ENCODE peak calls at places on chromosomes 6 and 20, in seven cellular contexts. Y, M, R, T, O, N and G are unnamed samples.

GRCh38 chr6:5501837-5502236 is 240.5 kb downstream of the FARS2 start:
- DNase-seq in Y (no peak), M (no peak), R (no peak), T (no peak), O (no peak), N (no peak), G (no peak)

GRCh38 chr20:49754596-49754995 is 40.9 kb upstream of the B4GALT5 start:
- DNase-seq in Y (no peak), M (no peak), R (no peak), T (no peak), O (no peak), N (no peak), G (no peak)

GRCh38 chr6:43263314-43264178 is 20.3 kb downstream of the TTBK1 start:
- DNase-seq in Y (peak), M (peak), R (peak), T (peak), O (peak), N (peak), G (peak)

GRCh38 chr6:128252293-128253176 is 267.9 kb downstream of the PTPRK start:
- DNase-seq in Y (no peak), M (no peak), R (no peak), T (no peak), O (no peak), N (no peak), G (no peak)

GRCh38 chr6:2441881-2442475 is 196.6 kb upstream of the GMDS start:
- DNase-seq in Y (no peak), M (peak), R (no peak), T (no peak), O (no peak), N (no peak), G (no peak)

GRCh38 chr20:32236819-32237218 is 29.1 kb downstream of the POFUT1 start:
- DNase-seq in Y (no peak), M (no peak), R (no peak), T (no peak), O (no peak), N (no peak), G (no peak)

GRCh38 chr20:32285621-32286334 is 8.3 kb downstream of the KIF3B start:
- DNase-seq in Y (no peak), M (no peak), R (no peak), T (no peak), O (no peak), N (peak), G (peak)

GRCh38 chr20:18197382-18198070 is 59.9 kb downstream of the KAT14 start:
- DNase-seq in Y (peak), M (no peak), R (no peak), T (no peak), O (no peak), N (no peak), G (no peak)

GRCh38 chr20:50260480-50261221 is 70.0 kb downstream of the CEBPB start:
- DNase-seq in Y (no peak), M (no peak), R (no peak), T (no peak), O (no peak), N (no peak), G (no peak)

GRCh38 chr6:144334150-144334708 is 49.1 kb downstream of the UTRN start:
- DNase-seq in Y (no peak), M (no peak), R (peak), T (no peak), O (peak), N (peak), G (no peak)

GRCh38 chr6:158374020-158374419 is 61.8 kb downstream of the TULP4 start:
- DNase-seq in Y (no peak), M (no peak), R (no peak), T (no peak), O (no peak), N (no peak), G (no peak)

GRCh38 chr20:9025643-9026042 is 43.2 kb upstream of the PLCB4 start:
- DNase-seq in Y (no peak), M (peak), R (no peak), T (no peak), O (no peak), N (no peak), G (peak)

GRCh38 chr6:149499066-149499465 is 14.3 kb upstream of the ZC3H12D start:
- DNase-seq in Y (no peak), M (no peak), R (no peak), T (peak), O (no peak), N (no peak), G (peak)

GRCh38 chr6:25698631-25699030 is 46.6 kb downstream of the SCGN start:
- DNase-seq in Y (no peak), M (no peak), R (no peak), T (no peak), O (no peak), N (no peak), G (no peak)

GRCh38 chr20:60255426-60255825 is 297.2 kb downstream of the CDH26 start:
- DNase-seq in Y (no peak), M (no peak), R (no peak), T (no peak), O (no peak), N (no peak), G (no peak)

GRCh38 chr6:157861814-157862213 is 38.8 kb downstream of the SNX9 start:
- DNase-seq in Y (peak), M (no peak), R (no peak), T (no peak), O (no peak), N (no peak), G (peak)

GRCh38 chr6:109610555-109610954 is 80.4 kb downstream of the AK9 start:
- DNase-seq in Y (no peak), M (no peak), R (no peak), T (no peak), O (no peak), N (no peak), G (peak)

GRCh38 chr20:46709459-46710148 is at the start of gene SLC2A10:
- DNase-seq in Y (peak), M (no peak), R (no peak), T (no peak), O (no peak), N (no peak), G (peak)

GRCh38 chr6:41200296-41200900 is 551 bp downstream of the TREML2 start:
- DNase-seq in Y (peak), M (no peak), R (peak), T (no peak), O (no peak), N (peak), G (peak)

GRCh38 chr6:85506441-85507093 is 56.7 kb downstream of the NT5E start:
- DNase-seq in Y (no peak), M (no peak), R (no peak), T (no peak), O (no peak), N (no peak), G (no peak)

GRCh38 chr6:41439524-41440418 is 104.4 kb downstream of the NCR2 start:
- DNase-seq in Y (no peak), M (no peak), R (no peak), T (no peak), O (no peak), N (no peak), G (no peak)

GRCh38 chr6:158784505-158784904 is 34.7 kb downstream of the EZR start:
- DNase-seq in Y (peak), M (peak), R (no peak), T (no peak), O (peak), N (no peak), G (no peak)

GRCh38 chr6:166589786-166590574 is 3.5 kb upstream of the RAMACL start:
- DNase-seq in Y (no peak), M (no peak), R (no peak), T (no peak), O (no peak), N (no peak), G (no peak)

GRCh38 chr6:161943561-161943960 is 669.7 kb upstream of the AGPAT4 start:
- DNase-seq in Y (no peak), M (no peak), R (no peak), T (no peak), O (no peak), N (no peak), G (no peak)

GRCh38 chr6:116530436-116530835 is 15.0 kb downstream of the TRAPPC3L start:
- DNase-seq in Y (no peak), M (peak), R (no peak), T (peak), O (no peak), N (no peak), G (no peak)

GRCh38 chr6:13924146-13924948 is 405 bp upstream of the RNF182 start:
- DNase-seq in Y (peak), M (peak), R (no peak), T (no peak), O (no peak), N (peak), G (peak)

GRCh38 chr20:21609221-21609620 is 95.4 kb upstream of the NKX2-2 start:
- DNase-seq in Y (peak), M (no peak), R (no peak), T (no peak), O (no peak), N (no peak), G (no peak)

GRCh38 chr6:81561071-81561564 is 191.4 kb downstream of the TENT5A start:
- DNase-seq in Y (peak), M (no peak), R (no peak), T (no peak), O (no peak), N (no peak), G (no peak)

GRCh38 chr6:137167702-137168377 is 5.6 kb downstream of the IL22RA2 start:
- DNase-seq in Y (no peak), M (no peak), R (no peak), T (no peak), O (no peak), N (no peak), G (no peak)

GRCh38 chr6:43115365-43115764 is 39.3 kb downstream of the PTK7 start:
- DNase-seq in Y (no peak), M (no peak), R (no peak), T (no peak), O (no peak), N (no peak), G (no peak)

GRCh38 chr6:169858293-169858934 is 107.0 kb downstream of the ERMARD start:
- DNase-seq in Y (no peak), M (no peak), R (no peak), T (no peak), O (no peak), N (no peak), G (no peak)

GRCh38 chr6:135087403-135087802 is 32.8 kb upstream of the HBS1L start:
- DNase-seq in Y (no peak), M (no peak), R (no peak), T (no peak), O (no peak), N (no peak), G (no peak)